ENCODE peak calls at places on chromosomes 1 and 21, in six cellular contexts. R is body of pancreas; O is caudate nucleus; D is activated CD4-positive, alpha-beta T cell treated with anti-CD3 and anti-CD28 coated beads for 1 hour; A is T-helper 1 cell; C is HS-5. H is an unnamed sample.

GRCh38 chr1:59815892-59816291 is 1.1 kb downstream of the HOOK1 start:
- DNase-seq in O (no peak), A (no peak), C (no peak), R (no peak), D (no peak), H (no peak)

GRCh38 chr1:64459743-64460142 is 10.2 kb upstream of the CACHD1 start:
- DNase-seq in R (no peak), C (no peak), O (no peak), A (no peak), D (no peak), H (no peak)

GRCh38 chr1:109814993-109815786 is 51.5 kb upstream of the EPS8L3 start:
- DNase-seq in D (no peak), O (no peak), C (no peak), A (no peak), R (no peak), H (no peak)

GRCh38 chr1:22490309-22490708 is 38.7 kb downstream of the ZBTB40 start:
- DNase-seq in R (no peak), D (no peak), O (no peak), A (no peak), C (no peak), H (no peak)

GRCh38 chr1:17377325-17377953 is 5.4 kb downstream of the PADI6 start:
- DNase-seq in D (no peak), R (no peak), A (no peak), O (no peak), C (no peak), H (no peak)

GRCh38 chr1:156078728-156079127 is 3.5 kb downstream of the MEX3A start:
- DNase-seq in D (no peak), R (no peak), A (no peak), C (no peak), O (no peak), H (no peak)

GRCh38 chr1:92795166-92795565 is 10.3 kb upstream of the EVI5 start:
- DNase-seq in A (no peak), C (no peak), D (no peak), O (no peak), R (no peak), H (no peak)

GRCh38 chr1:29471487-29472313 is 235.4 kb downstream of the PTPRU start:
- DNase-seq in A (no peak), O (no peak), D (no peak), C (no peak), R (no peak), H (no peak)

GRCh38 chr1:194341587-194341986 is 1155.2 kb upstream of the B3GALT2 start:
- DNase-seq in R (no peak), A (no peak), D (no peak), O (no peak), C (no peak), H (no peak)

GRCh38 chr1:150302338-150302737 is 8.7 kb downstream of the MRPS21 start:
- DNase-seq in R (peak; percentile 19), A (no peak), D (no peak), C (no peak), O (peak; percentile 63), H (no peak)

GRCh38 chr21:39048064-39048463 is 135.2 kb downstream of the PSMG1 start:
- DNase-seq in R (no peak), C (no peak), D (no peak), O (no peak), A (no peak), H (no peak)

GRCh38 chr1:31111290-31111951 is 45.9 kb upstream of the PUM1 start:
- DNase-seq in O (no peak), C (no peak), R (peak; percentile 22), A (no peak), D (no peak), H (no peak)

GRCh38 chr1:108643492-108644333 is 17.2 kb downstream of the HENMT1 start:
- DNase-seq in C (peak; percentile 37), D (no peak), R (peak; percentile 77), A (peak; percentile 27), O (no peak), H (no peak)

GRCh38 chr1:202871367-202871766 is 17.6 kb downstream of the RABIF start:
- DNase-seq in R (no peak), O (no peak), C (no peak), D (no peak), A (no peak), H (no peak)

GRCh38 chr1:1168156-1168450 is 5.6 kb upstream of the TTLL10 start:
- DNase-seq in O (no peak), C (no peak), D (no peak), R (no peak), A (no peak), H (peak; percentile 1)

GRCh38 chr1:234970371-234970730 is 158.3 kb downstream of the TOMM20 start:
- DNase-seq in C (no peak), A (no peak), R (no peak), O (no peak), D (no peak), H (no peak)

GRCh38 chr1:221998186-221998612 is 256.3 kb upstream of the DUSP10 start:
- DNase-seq in C (no peak), O (no peak), D (no peak), A (no peak), R (no peak), H (no peak)

GRCh38 chr21:17732306-17732705 is 86.8 kb downstream of the C21orf91 start:
- DNase-seq in C (no peak), O (no peak), R (no peak), D (no peak), A (no peak), H (no peak)

GRCh38 chr1:23196627-23197328 is 20.5 kb downstream of the HTR1D start:
- DNase-seq in O (no peak), D (no peak), C (peak; percentile 95), R (no peak), A (no peak), H (no peak)

GRCh38 chr1:8938232-8939117 is 7.2 kb upstream of the CA6 start:
- DNase-seq in C (no peak), A (no peak), O (no peak), D (no peak), R (no peak), H (no peak)

GRCh38 chr1:6625579-6626149 is 996 bp downstream of the THAP3 start:
- DNase-seq in D (no peak), C (no peak), O (no peak), A (no peak), R (peak; percentile 32), H (no peak)

GRCh38 chr21:17900281-17900989 is 81.3 kb upstream of the C21orf91 start:
- DNase-seq in A (no peak), O (no peak), R (no peak), D (no peak), C (no peak), H (no peak)

GRCh38 chr1:48829446-48829845 is 52.8 kb upstream of the BEND5 start:
- DNase-seq in A (no peak), C (no peak), D (no peak), O (no peak), R (no peak), H (no peak)

GRCh38 chr1:36408479-36408878 is 10.8 kb upstream of the LSM10 start:
- DNase-seq in A (no peak), O (no peak), C (no peak), D (no peak), R (no peak), H (no peak)

GRCh38 chr21:33767960-33768359 is 125.7 kb downstream of the ITSN1 start:
- DNase-seq in C (no peak), R (no peak), O (no peak), A (no peak), D (no peak), H (no peak)

GRCh38 chr1:65425697-65426096 is 5.2 kb downstream of the LEPR start:
- DNase-seq in D (no peak), R (no peak), O (no peak), C (peak; percentile 86), A (no peak), H (no peak)

H was measured in GM06990.